ENCODE peak calls at places on chromosomes 1 and 21, in eight cellular contexts. K, V, J, X, E, F, A and G are unnamed samples.

GRCh38 chr1:11825131-11825530 is 19.1 kb downstream of the CLCN6 start:
- DNase-seq in K (no peak), V (no peak), J (no peak), X (no peak), E (no peak), F (no peak), A (no peak), G (no peak)

GRCh38 chr21:29691616-29692491 is 247.9 kb downstream of the GRIK1 start:
- DNase-seq in K (no peak), V (no peak), J (no peak), X (no peak), E (no peak), F (no peak), A (no peak), G (no peak)

GRCh38 chr1:209542585-209542984 is 40.9 kb upstream of the CAMK1G start:
- DNase-seq in K (no peak), V (no peak), J (peak), X (no peak), E (no peak), F (no peak), A (no peak), G (no peak)

GRCh38 chr1:84062496-84062895 is 63.6 kb upstream of the TTLL7 start:
- DNase-seq in K (no peak), V (no peak), J (no peak), X (no peak), E (no peak), F (no peak), A (no peak), G (no peak)

GRCh38 chr1:53705446-53706096 is 33.4 kb downstream of the GLIS1 start:
- DNase-seq in K (no peak), V (no peak), J (no peak), X (no peak), E (no peak), F (no peak), A (no peak), G (no peak)

GRCh38 chr1:164240081-164240480 is 318.9 kb upstream of the PBX1 start:
- DNase-seq in K (no peak), V (no peak), J (peak), X (no peak), E (no peak), F (no peak), A (no peak), G (no peak)

GRCh38 chr1:90726716-90727480 is 9.8 kb upstream of the BARHL2 start:
- DNase-seq in K (no peak), V (peak), J (no peak), X (no peak), E (no peak), F (no peak), A (no peak), G (no peak)

GRCh38 chr1:54460346-54460745 is 54.2 kb upstream of the SSBP3 start:
- DNase-seq in K (no peak), V (no peak), J (no peak), X (no peak), E (no peak), F (no peak), A (no peak), G (no peak)

GRCh38 chr1:46552357-46553237 is 1.1 kb upstream of the KNCN start:
- DNase-seq in K (no peak), V (no peak), J (no peak), X (no peak), E (no peak), F (no peak), A (no peak), G (no peak)

GRCh38 chr1:234554157-234554477 is 55.9 kb downstream of the IRF2BP2 start:
- DNase-seq in K (no peak), V (no peak), J (peak), X (no peak), E (no peak), F (no peak), A (no peak), G (no peak)